ENCODE peak calls at places on chromosome X, in eight cellular contexts. K is activated gamma-delta T cell treated with Interleukin-2 at 50 U/mL for 16 hours; B is hippocampal formation; O is stimulated activated CD8-positive, alpha-beta memory T cell treated with anti-CD3 and anti-CD28 coated beads, Interleukin-15, amount 100 ng/mL, for 1 hour; V is stimulated activated CD4-positive, alpha-beta T cell treated with anti-CD3 and anti-CD28 coated beads, Interleukin-4, amount 100 ng/mL, for 1 hour; C is neural progenitor cell; Q is adrenal gland; N is mucosa of gallbladder. P is an unnamed sample.
A peak's percentile ranks its signal among the peaks of the same experiment; 100 is the strongest.

GRCh38 chrX:40581333-40581910 is 652 bp downstream of the ATP6AP2 start:
- DNase-seq in N (no peak), B (no peak), K (no peak), C (no peak), O (no peak), Q (no peak), V (no peak), P (peak; percentile 33)

GRCh38 chrX:74613350-74614192 is 853 bp downstream of the RLIM start:
- DNase-seq in K (no peak), Q (no peak), B (no peak), N (no peak), O (no peak), V (no peak), C (peak; percentile 29), P (no peak)

GRCh38 chrX:120459313-120459712 is 9.8 kb downstream of the LAMP2 start:
- DNase-seq in C (no peak), O (no peak), B (no peak), Q (no peak), N (no peak), V (no peak), K (no peak), P (no peak)

GRCh38 chrX:41408576-41408975 is 38.6 kb upstream of the NYX start:
- DNase-seq in O (no peak), K (no peak), Q (no peak), B (no peak), N (no peak), C (no peak), V (no peak), P (no peak)

GRCh38 chrX:130688360-130688759 is 214.6 kb downstream of the ENOX2 start:
- DNase-seq in V (no peak), K (no peak), C (no peak), N (no peak), Q (no peak), O (no peak), B (no peak), P (no peak)

GRCh38 chrX:137051978-137052640 is 18.3 kb upstream of the GPR101 start:
- DNase-seq in C (peak; percentile 77), B (no peak), N (peak; percentile 51), O (peak; percentile 58), Q (peak; percentile 52), V (peak; percentile 79), K (peak; percentile 73), P (peak; percentile 37)

GRCh38 chrX:150934453-150934852 is 36.0 kb upstream of the CD99L2 start:
- DNase-seq in C (peak; percentile 28), O (no peak), B (no peak), V (no peak), Q (peak; percentile 82), N (no peak), K (no peak), P (no peak)

GRCh38 chrX:68910743-68911142 is 81.9 kb downstream of the EFNB1 start:
- DNase-seq in V (no peak), K (no peak), O (no peak), B (no peak), N (no peak), Q (no peak), C (no peak), P (no peak)

GRCh38 chrX:112636288-112636687 is 43.5 kb downstream of the LHFPL1 start:
- DNase-seq in N (no peak), O (no peak), K (no peak), V (no peak), C (no peak), Q (no peak), B (no peak), P (no peak)

GRCh38 chrX:11329016-11329415 is 35.8 kb downstream of the AMELX start:
- DNase-seq in N (no peak), O (no peak), C (no peak), V (no peak), K (no peak), Q (no peak), B (no peak), P (no peak)

GRCh38 chrX:44785652-44786051 is 58.2 kb upstream of the DUSP21 start:
- DNase-seq in C (no peak), K (no peak), V (no peak), Q (no peak), O (no peak), N (no peak), B (no peak), P (no peak)

GRCh38 chrX:40009462-40009851 is 88.3 kb downstream of the BCOR start:
- DNase-seq in N (no peak), C (peak; percentile 75), O (no peak), K (no peak), V (no peak), B (no peak), Q (no peak), P (no peak)

GRCh38 chrX:101415180-101416130 is 7.4 kb downstream of the HNRNPH2 start:
- DNase-seq in B (peak; percentile 8), Q (peak; percentile 39), C (peak; percentile 67), V (no peak), K (no peak), N (peak; percentile 34), O (no peak), P (no peak)

GRCh38 chrX:123077671-123078070 is 106.4 kb upstream of the GRIA3 start:
- DNase-seq in N (no peak), V (no peak), C (no peak), O (no peak), Q (no peak), K (no peak), B (no peak), P (no peak)

GRCh38 chrX:26918633-26919032 is 544.5 kb downstream of the PPP4R3C start:
- DNase-seq in Q (peak; percentile 6), C (peak; percentile 56), N (no peak), V (no peak), B (no peak), O (no peak), K (no peak), P (no peak)